ENCODE peak calls at places on chromosomes 12 and 14, in ten cellular contexts. E is ascending aorta; R is endodermal cell; W is activated CD4-positive, alpha-beta T cell treated with anti-CD3 and anti-CD28 coated beads, Interleukin-2, amount 50 U/mL, for 4 hours; O is HS-27A; I is colonic mucosa; S is left kidney; L is GM23338; M is GM12878; N is fibroblast of lung. Z is an unnamed sample.

GRCh38 chr14:97946291-97946690 is 1149.1 kb downstream of the VRK1 start:
- DNase-seq in W (no peak), I (no peak), L (peak), S (peak), O (no peak), E (no peak), R (peak), N (no peak), M (no peak), Z (no peak)

GRCh38 chr12:84034891-84035290 is 877.7 kb downstream of the SLC6A15 start:
- DNase-seq in I (no peak), N (no peak), O (no peak), W (no peak), S (no peak), L (no peak), E (no peak), R (no peak), M (no peak), Z (no peak)

GRCh38 chr12:57519758-57520007 is 631 bp downstream of the DDIT3 start:
- DNase-seq in S (no peak), R (peak), M (no peak), E (no peak), I (no peak), W (peak), O (no peak), L (no peak), N (no peak), Z (no peak)

GRCh38 chr12:100114574-100114973 is 28.1 kb downstream of the BLTP3B start:
- DNase-seq in E (no peak), R (no peak), O (no peak), I (no peak), W (no peak), S (no peak), N (peak), M (no peak), L (no peak), Z (no peak)

GRCh38 chr12:94525951-94526350 is 66.3 kb upstream of the CEP83 start:
- DNase-seq in R (no peak), S (no peak), W (no peak), M (no peak), L (no peak), O (no peak), N (no peak), I (no peak), E (no peak), Z (no peak)

GRCh38 chr14:73787760-73788508 is 63.7 kb upstream of the PTGR2 start:
- DNase-seq in S (peak), L (no peak), N (peak), I (no peak), R (no peak), M (no peak), E (no peak), W (no peak), O (no peak), Z (no peak)

GRCh38 chr12:80966001-80966400 is 28.3 kb upstream of the LIN7A start:
- DNase-seq in S (no peak), L (peak), N (no peak), E (no peak), W (no peak), I (no peak), O (no peak), R (peak), M (no peak), Z (no peak)

GRCh38 chr12:34358198-34358597 is 335.9 kb downstream of the ALG10 start:
- DNase-seq in E (no peak), I (no peak), S (no peak), N (no peak), R (no peak), W (no peak), M (no peak), L (no peak), O (no peak), Z (no peak)

GRCh38 chr14:35553808-35554207 is 19.8 kb downstream of the INSM2 start:
- DNase-seq in M (no peak), R (no peak), O (peak), S (no peak), L (no peak), W (no peak), N (peak), I (no peak), E (no peak), Z (no peak)

GRCh38 chr12:127515941-127516340 is 751.0 kb upstream of the TMEM132C start:
- DNase-seq in R (no peak), M (no peak), I (no peak), N (peak), L (no peak), O (no peak), S (no peak), W (no peak), E (no peak), Z (no peak)

Z was measured in right atrium auricular region.